ENCODE peak calls at places on chromosomes 12 and 14, in eight cellular contexts. Y is CD4-positive, CD25-positive, alpha-beta regulatory T cell; I is progenitor cell of endocrine pancreas; M is T-helper 17 cell; T is hepatic stellate cell; J is PC-3; O is amygdala; Z is effector memory CD4-positive, alpha-beta T cell. V is an unnamed sample.
A peak's percentile ranks its signal among the peaks of the same experiment; 100 is the strongest.

GRCh38 chr14:103849151-103850013 is 2.0 kb upstream of the PPP1R13B start:
- DNase-seq in Y (no peak), I (no peak), M (no peak), T (no peak), J (no peak), O (no peak), Z (no peak), V (no peak)

GRCh38 chr14:59254146-59254910 is 65.9 kb downstream of the DAAM1 start:
- DNase-seq in Y (no peak), I (no peak), M (no peak), T (peak; percentile 65), J (peak; percentile 73), O (no peak), Z (no peak), V (peak; percentile 65)

GRCh38 chr12:32502693-32503510 is 103.5 kb downstream of the FGD4 start:
- DNase-seq in Y (no peak), I (no peak), M (no peak), T (peak; percentile 13), J (no peak), O (no peak), Z (no peak), V (peak; percentile 81)

GRCh38 chr14:23366163-23366921 is 1.4 kb upstream of the EFS start:
- DNase-seq in Y (no peak), I (peak; percentile 68), M (no peak), T (peak; percentile 69), J (no peak), O (peak; percentile 72), Z (no peak), V (peak; percentile 83)

GRCh38 chr12:10365716-10366433 is 24.0 kb downstream of the KLRK1 start:
- DNase-seq in Y (no peak), I (no peak), M (no peak), T (no peak), J (peak; percentile 28), O (no peak), Z (no peak), V (peak; percentile 52)

GRCh38 chr14:100052819-100053218 is 12.4 kb upstream of the EVL start:
- DNase-seq in Y (no peak), I (no peak), M (no peak), T (no peak), J (no peak), O (no peak), Z (no peak), V (no peak)

GRCh38 chr12:108313236-108313608 is 25.9 kb downstream of the CMKLR1 start:
- DNase-seq in Y (no peak), I (no peak), M (no peak), T (no peak), J (no peak), O (no peak), Z (no peak), V (no peak)

GRCh38 chr14:99612737-99613330 is 8.8 kb upstream of the CCDC85C start:
- DNase-seq in Y (no peak), I (no peak), M (no peak), T (peak; percentile 83), J (no peak), O (no peak), Z (no peak), V (peak; percentile 92)

GRCh38 chr12:103548622-103549601 is 38.2 kb upstream of the STAB2 start:
- DNase-seq in Y (peak; percentile 72), I (peak; percentile 67), M (peak; percentile 24), T (peak; percentile 24), J (peak; percentile 95), O (peak; percentile 26), Z (peak; percentile 26), V (peak; percentile 86)

GRCh38 chr14:55116246-55117030 is 12.6 kb upstream of the LGALS3 start:
- DNase-seq in Y (no peak), I (no peak), M (no peak), T (no peak), J (no peak), O (no peak), Z (no peak), V (no peak)

GRCh38 chr12:94427520-94428381 is 31.9 kb downstream of the CEP83 start:
- DNase-seq in Y (no peak), I (no peak), M (no peak), T (peak; percentile 9), J (no peak), O (no peak), Z (no peak), V (no peak)

GRCh38 chr12:86572455-86572854 is 316.3 kb upstream of the MGAT4C start:
- DNase-seq in Y (no peak), I (no peak), M (no peak), T (no peak), J (no peak), O (no peak), Z (no peak), V (no peak)

GRCh38 chr14:24430143-24430681 is 458 bp downstream of the KHNYN start:
- DNase-seq in Y (peak; percentile 48), I (peak; percentile 63), M (no peak), T (peak; percentile 94), J (peak; percentile 62), O (no peak), Z (no peak), V (peak; percentile 58)

GRCh38 chr14:24838945-24839616 is 205.1 kb upstream of the GZMB start:
- DNase-seq in Y (no peak), I (no peak), M (no peak), T (no peak), J (no peak), O (no peak), Z (no peak), V (no peak)

GRCh38 chr12:130041983-130042812 is 120.1 kb upstream of the FZD10 start:
- DNase-seq in Y (no peak), I (peak; percentile 85), M (no peak), T (no peak), J (no peak), O (peak; percentile 38), Z (no peak), V (peak; percentile 15)

GRCh38 chr12:121708313-121709063 is 4.1 kb upstream of the TMEM120B start:
- DNase-seq in Y (no peak), I (no peak), M (no peak), T (no peak), J (no peak), O (no peak), Z (no peak), V (no peak)

GRCh38 chr12:6460751-6461371 is 9.0 kb downstream of the TAPBPL start:
- DNase-seq in Y (no peak), I (no peak), M (no peak), T (no peak), J (no peak), O (no peak), Z (no peak), V (no peak)

GRCh38 chr14:77641534-77642341 is 25.3 kb upstream of the SPTLC2 start:
- DNase-seq in Y (peak; percentile 55), I (no peak), M (peak; percentile 42), T (peak; percentile 74), J (peak; percentile 39), O (no peak), Z (peak; percentile 25), V (peak; percentile 61)

GRCh38 chr12:88044035-88044434 is 14.8 kb upstream of the C12orf50 start:
- DNase-seq in Y (no peak), I (no peak), M (no peak), T (no peak), J (no peak), O (no peak), Z (no peak), V (no peak)

GRCh38 chr14:96267336-96267735 is 11.3 kb downstream of the BDKRB1 start:
- DNase-seq in Y (no peak), I (no peak), M (no peak), T (peak; percentile 74), J (no peak), O (no peak), Z (no peak), V (peak; percentile 96)

GRCh38 chr12:120238224-120238616 is 27.3 kb downstream of the PXN start:
- DNase-seq in Y (no peak), I (no peak), M (no peak), T (no peak), J (no peak), O (no peak), Z (no peak), V (no peak)

GRCh38 chr12:131869871-131870418 is 24.5 kb upstream of the ULK1 start:
- DNase-seq in Y (no peak), I (no peak), M (no peak), T (peak; percentile 88), J (peak; percentile 88), O (no peak), Z (no peak), V (peak; percentile 84)

GRCh38 chr12:104275689-104276088 is 27.9 kb upstream of the EID3 start:
- DNase-seq in Y (no peak), I (no peak), M (no peak), T (no peak), J (peak; percentile 95), O (no peak), Z (no peak), V (no peak)

GRCh38 chr12:120739821-120740613 is 14.4 kb downstream of the ACADS start:
- DNase-seq in Y (no peak), I (no peak), M (no peak), T (no peak), J (no peak), O (no peak), Z (no peak), V (no peak)